ENCODE peak calls at places on chromosomes 1 and 21, in seven cellular contexts. S is Peyer's patch, R is hepatocyte, E is uterus, F is neural progenitor cell, M is GM23338, K is esophagus muscularis mucosa. H is an unnamed sample. For H3K27me3, the result is how much of the 10 kb centered on the place peaks cover.

GRCh38 chr1:56387071-56387747 is 192.2 kb downstream of the PLPP3 start:
- DNase-seq in E (no peak), M (no peak), R (no peak), S (no peak), K (no peak), F (no peak), H (no peak)

GRCh38 chr1:85578321-85579295 is 2.0 kb upstream of the CCN1 start:
- DNase-seq in S (no peak), K (peak), E (peak), M (peak), F (peak), R (peak), H (no peak)

GRCh38 chr1:214455971-214456867 is 95.2 kb downstream of the PTPN14 start:
- DNase-seq in F (no peak), R (no peak), M (no peak), S (no peak), K (no peak), E (no peak), H (no peak)

GRCh38 chr21:31396399-31396798 is 52.3 kb upstream of the TIAM1 start:
- DNase-seq in E (no peak), R (no peak), K (no peak), F (no peak), M (no peak), S (no peak), H (no peak)

GRCh38 chr1:8203056-8203455 is 114.9 kb upstream of the SLC45A1 start:
- DNase-seq in F (no peak), K (no peak), R (no peak), E (no peak), M (no peak), S (no peak), H (no peak)

GRCh38 chr1:111082421-111083192 is 57.3 kb downstream of the DRAM2 start:
- DNase-seq in K (no peak), F (no peak), E (no peak), R (no peak), M (no peak), S (no peak), H (no peak)

GRCh38 chr1:168613689-168614655 is 37.6 kb downstream of the XCL1 start:
- DNase-seq in M (no peak), S (no peak), F (peak), R (no peak), K (peak), E (peak), H (no peak)

GRCh38 chr1:32361674-32362473 is 411 bp downstream of the FAM229A start:
- DNase-seq in M (peak), S (peak), F (peak), K (no peak), R (peak), E (peak), H (no peak)

GRCh38 chr21:44054710-44055109 is 42.6 kb downstream of the TRAPPC10 start:
- DNase-seq in E (no peak), S (no peak), F (no peak), K (no peak), R (peak), M (no peak), H (no peak)

GRCh38 chr1:181166377-181167196 is 78.1 kb downstream of the IER5 start:
- DNase-seq in K (no peak), F (peak), M (peak), E (peak), R (peak), S (no peak), H (peak)

GRCh38 chr1:17736625-17737024 is 18.5 kb upstream of the ACTL8 start:
- DNase-seq in R (no peak), S (no peak), E (no peak), M (peak), K (no peak), F (peak), H (no peak)

GRCh38 chr1:91613594-91613993 is 112.9 kb downstream of the CDC7 start:
- DNase-seq in S (no peak), R (no peak), F (no peak), K (peak), E (no peak), M (no peak), H (no peak)

GRCh38 chr1:204503122-204503912 is 8.7 kb upstream of the PIK3C2B start:
- DNase-seq in M (peak), F (peak), K (no peak), R (peak), E (no peak), S (no peak), H (no peak)

GRCh38 chr1:158969166-158969565 is 37.8 kb downstream of the PYHIN1 start:
- DNase-seq in M (no peak), S (no peak), E (no peak), F (no peak), K (no peak), R (no peak), H (no peak)

GRCh38 chr1:228452194-228453021 is 34.8 kb upstream of the RNF187 start:
- DNase-seq in M (no peak), S (no peak), F (no peak), E (no peak), K (no peak), R (no peak), H (no peak)

GRCh38 chr1:9705337-9706098 is 54.0 kb downstream of the PIK3CD start:
- DNase-seq in K (no peak), E (no peak), S (no peak), F (no peak), R (no peak), M (no peak), H (no peak)

GRCh38 chr1:231571904-231572303 is 43.4 kb downstream of the TSNAX start:
- DNase-seq in S (no peak), R (no peak), E (no peak), F (no peak), M (no peak), K (no peak), H (no peak)

GRCh38 chr1:52365091-52365745 is 787 bp downstream of the CC2D1B start:
- DNase-seq in E (peak), R (peak), M (peak), F (peak), S (peak), K (no peak), H (no peak)

GRCh38 chr1:183761871-183762270 is 43.0 kb upstream of the RGL1 start:
- DNase-seq in S (no peak), M (no peak), E (no peak), R (no peak), K (no peak), F (no peak), H (no peak)

GRCh38 chr1:162088281-162088969 is 18.9 kb downstream of the NOS1AP start:
- DNase-seq in R (no peak), F (no peak), K (peak), E (no peak), S (no peak), M (no peak), H (no peak)

GRCh38 chr21:44943005-44943685 is 3.3 kb downstream of the SLX9 start:
- DNase-seq in S (no peak), E (no peak), R (no peak), M (no peak), K (no peak), F (no peak), H (no peak)

GRCh38 chr1:109832935-109833334 is 69.2 kb upstream of the EPS8L3 start:
- DNase-seq in K (no peak), E (no peak), S (no peak), M (peak), R (no peak), F (no peak), H (no peak)

GRCh38 chr1:22754106-22754768 is 43.6 kb downstream of the EPHB2 start:
- DNase-seq in F (no peak), S (no peak), E (no peak), R (no peak), M (no peak), K (no peak), H (no peak)

GRCh38 chr1:37614105-37614504 is 18.4 kb upstream of the GNL2 start:
- DNase-seq in E (no peak), F (no peak), K (no peak), R (no peak), M (no peak), S (no peak), H (no peak)

GRCh38 chr1:79190074-79190473 is 183.5 kb upstream of the ADGRL4 start:
- DNase-seq in R (no peak), F (no peak), K (no peak), M (no peak), E (no peak), S (no peak), H (no peak)

GRCh38 chr1:22717038-22717758 is 6.6 kb downstream of the EPHB2 start:
- DNase-seq in M (peak), E (no peak), K (no peak), S (peak), F (peak), R (peak), H (no peak)

GRCh38 chr1:203796223-203796747 is 862 bp downstream of the ZBED6 start:
- DNase-seq in R (peak), K (no peak), E (no peak), M (peak), S (no peak), F (no peak), H (no peak)

GRCh38 chr1:109521465-109521951 is 12.0 kb upstream of the AMIGO1 start:
- DNase-seq in M (no peak), K (no peak), F (no peak), E (no peak), R (no peak), S (no peak), H (no peak)

GRCh38 chr1:244341455-244342450 is 110.0 kb downstream of the ADSS2 start:
- DNase-seq in K (no peak), R (peak), S (peak), M (peak), E (no peak), F (peak), H (no peak)

GRCh38 chr1:70115315-70115714 is 90.1 kb downstream of the LRRC40 start:
- DNase-seq in S (no peak), R (no peak), F (no peak), M (no peak), K (no peak), E (no peak), H (no peak)

DNA sequence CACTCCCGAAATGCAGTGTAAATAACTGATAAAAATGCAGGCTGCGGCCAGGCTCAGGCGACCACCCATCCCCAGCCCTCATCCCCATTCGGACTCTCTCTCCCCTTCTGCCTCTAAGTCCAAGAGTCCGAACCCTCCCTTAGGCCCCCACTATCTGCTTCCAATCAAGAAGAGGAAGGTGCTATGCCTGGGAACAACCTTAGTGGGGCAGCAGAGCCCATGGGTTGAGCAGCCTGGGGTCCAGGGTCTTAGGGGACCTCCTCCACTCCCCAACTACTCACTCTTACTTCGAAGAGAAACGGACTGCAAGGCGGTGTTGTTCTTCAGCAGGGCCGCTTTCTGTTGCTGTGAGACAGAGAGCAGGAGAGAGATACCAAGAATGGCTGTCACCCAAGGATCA is 12.2 kb downstream of the ARHGEF2 start:
- DNase-seq in K (no peak), E (no peak), R (no peak), S (no peak), F (peak), M (peak), H (no peak)
- TF ChIP-seq CTCF in K (no peak), E (no peak), R (peak), S (no peak), F (peak), M (peak), H (no peak)

GRCh38 chr1:4032571-4032970 is 132.5 kb upstream of the C1orf174 start:
- DNase-seq in S (no peak), K (peak), E (no peak), F (no peak), R (no peak), M (no peak), H (no peak)

GRCh38 chr1:4027492-4028138 is 127.5 kb upstream of the C1orf174 start:
- DNase-seq in S (no peak), F (no peak), M (no peak), R (no peak), E (no peak), K (no peak), H (no peak)

GRCh38 chr1:4028139-4028501 is 128.0 kb upstream of the C1orf174 start:
- DNase-seq in R (no peak), K (peak), S (no peak), M (no peak), E (no peak), F (no peak), H (no peak)

GRCh38 chr1:4027008-4027407 is 126.9 kb upstream of the C1orf174 start:
- DNase-seq in E (no peak), R (no peak), S (no peak), K (peak), M (no peak), F (no peak), H (no peak)

DNA sequence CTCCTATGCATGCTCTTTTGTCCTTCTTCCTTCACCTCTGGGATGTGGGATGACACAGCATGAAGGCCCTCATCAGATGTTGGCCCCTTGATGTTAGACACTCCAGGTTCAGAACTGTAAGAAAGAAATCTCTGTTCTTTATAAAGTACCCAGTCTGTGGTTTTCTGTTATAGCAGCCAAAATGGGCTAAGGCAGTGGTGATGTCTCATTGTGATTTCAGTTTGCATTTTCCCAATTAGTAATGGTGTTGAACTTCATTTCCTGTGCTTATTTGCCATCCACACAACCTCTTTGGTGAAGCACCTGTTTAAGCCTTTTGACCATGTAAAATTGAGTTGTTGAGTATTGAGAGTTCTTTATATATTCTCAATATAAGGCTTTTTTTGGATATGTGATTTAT is 129.3 kb upstream of the C1orf174 start:
- DNase-seq in R (no peak), M (no peak), K (no peak), F (no peak), S (no peak), E (no peak), H (no peak)
- H3K27me3 ChIP-seq in R (under half), M (under half), K (under half), F (under half), S (under half), E (under half), H (under half)

DNA sequence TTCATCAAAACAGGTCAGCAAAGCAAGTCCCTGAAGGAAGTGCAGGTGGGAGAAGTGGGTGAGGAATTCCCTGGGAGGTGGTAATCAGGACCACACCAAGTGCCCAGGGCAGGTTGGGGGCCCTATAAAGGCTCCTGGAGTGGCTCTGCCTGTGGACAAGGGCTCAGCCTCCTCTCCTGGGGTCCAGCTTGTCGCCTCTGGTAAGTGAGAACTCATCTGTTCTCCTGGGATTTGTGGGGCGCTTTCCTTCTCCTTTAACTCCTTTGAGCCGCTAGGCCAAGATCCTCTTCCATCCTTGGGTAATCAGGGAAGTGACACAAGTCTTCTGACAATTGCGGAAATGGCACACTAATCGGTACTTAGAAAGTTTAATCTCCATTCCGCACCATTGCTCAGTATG is at the start of gene SPRR4:
- DNase-seq in S (no peak), R (no peak), K (peak), F (no peak), M (no peak), E (no peak), H (no peak)
- H3K27ac ChIP-seq in S (no peak), R (no peak), K (no peak), F (no peak), M (no peak), E (no peak), H (no peak)

GRCh38 chr1:94528826-94529225 is 12.7 kb downstream of the F3 start:
- DNase-seq in R (no peak), F (no peak), E (no peak), S (no peak), M (no peak), K (no peak), H (no peak)

GRCh38 chr1:94527447-94528031 is 14.0 kb downstream of the F3 start:
- DNase-seq in R (peak), F (peak), K (no peak), M (peak), S (no peak), E (no peak), H (no peak)

GRCh38 chr1:94526581-94526980 is 15.0 kb downstream of the F3 start:
- DNase-seq in R (no peak), K (no peak), E (no peak), S (no peak), M (no peak), F (no peak), H (no peak)

GRCh38 chr1:94529416-94529815 is 12.1 kb downstream of the F3 start:
- DNase-seq in F (no peak), K (no peak), R (no peak), S (no peak), E (no peak), M (no peak), H (no peak)

GRCh38 chr1:94528271-94528670 is 13.3 kb downstream of the F3 start:
- DNase-seq in S (no peak), M (peak), K (no peak), E (no peak), F (peak), R (no peak), H (no peak)
- TF ChIP-seq CTCF in S (no peak), M (peak), K (no peak), E (no peak), F (peak), R (peak), H (no peak)

GRCh38 chr1:47725732-47726495 is 271.3 kb downstream of the TRABD2B start:
- DNase-seq in S (peak), M (peak), F (peak), K (no peak), R (peak), E (peak), H (peak)
- H3K27me3 ChIP-seq in S (under half), M (under half), F (half or more), K (under half), R (under half), E (under half), H (half or more)

GRCh38 chr1:174795806-174796205 is 203.9 kb upstream of the CACYBP start:
- DNase-seq in K (no peak), M (no peak), S (no peak), E (no peak), R (no peak), F (no peak), H (no peak)
- H3K27ac ChIP-seq in K (no peak), M (no peak), S (no peak), E (no peak), R (no peak), F (no peak), H (no peak)